ENCODE peak calls at places on chromosomes 12 and 14, in four cellular contexts. Z is BJ, F is body of pancreas, J is amniotic stem cell. M is an unnamed sample.

GRCh38 chr14:103700753-103701490 is 14.3 kb downstream of the XRCC3 start:
- DNase-seq in F (no peak), J (no peak), Z (no peak), M (no peak)

GRCh38 chr14:101442451-101442850 is 118.8 kb upstream of the DIO3 start:
- DNase-seq in J (no peak), F (no peak), Z (no peak), M (no peak)

GRCh38 chr14:91243098-91243483 is 1.4 kb downstream of the GPR68 start:
- DNase-seq in F (no peak), J (no peak), Z (no peak), M (no peak)

GRCh38 chr14:83924259-83924658 is 1605.7 kb upstream of the FLRT2 start:
- DNase-seq in F (no peak), J (no peak), Z (no peak), M (no peak)

GRCh38 chr14:60648934-60649814 is at the start of gene SIX1:
- DNase-seq in J (peak), F (peak), Z (peak), M (peak)

GRCh38 chr12:27828196-27828595 is 48.2 kb upstream of the MANSC4 start:
- DNase-seq in F (no peak), Z (no peak), J (no peak), M (no peak)

GRCh38 chr12:39165338-39165737 is 259.9 kb upstream of the CPNE8 start:
- DNase-seq in F (no peak), J (no peak), Z (no peak), M (no peak)

GRCh38 chr14:72416892-72417291 is 477.0 kb downstream of the DPF3 start:
- DNase-seq in J (no peak), F (peak), Z (no peak), M (no peak)

GRCh38 chr12:57891639-57892228 is 45.2 kb upstream of the CTDSP2 start:
- DNase-seq in Z (no peak), J (no peak), F (no peak), M (no peak)

GRCh38 chr14:104370256-104370870 is 209.2 kb upstream of the C14orf180 start:
- DNase-seq in F (peak), Z (no peak), J (no peak), M (peak)